ENCODE peak calls at places on chromosomes 5 and 9, in nine cellular contexts. J, G, W, V, D, B, R, C and A are unnamed samples.

GRCh38 chr5:6632324-6632930 is 417 bp downstream of the NSUN2 start:
- DNase-seq in J (no peak), G (peak; percentile 35), W (no peak), V (no peak), D (no peak), B (no peak), R (peak; percentile 59), C (no peak), A (peak; percentile 46)

GRCh38 chr5:112643339-112643971 is 94.2 kb upstream of the APC start:
- DNase-seq in J (no peak), G (no peak), W (no peak), V (no peak), D (peak; percentile 23), B (no peak), R (no peak), C (no peak), A (no peak)

GRCh38 chr5:1511651-1512540 is 11.9 kb downstream of the LPCAT1 start:
- DNase-seq in J (peak; percentile 81), G (peak; percentile 56), W (no peak), V (peak; percentile 49), D (no peak), B (peak; percentile 7), R (no peak), C (peak; percentile 24), A (no peak)

GRCh38 chr5:79074641-79075040 is 5.1 kb downstream of the BHMT2 start:
- DNase-seq in J (no peak), G (no peak), W (no peak), V (peak; percentile 18), D (no peak), B (no peak), R (no peak), C (no peak), A (peak; percentile 84)

GRCh38 chr9:20649381-20649780 is 27.1 kb upstream of the MLLT3 start:
- DNase-seq in J (no peak), G (no peak), W (no peak), V (peak; percentile 21), D (no peak), B (no peak), R (no peak), C (no peak), A (peak; percentile 21)

GRCh38 chr5:6712136-6712581 is 1.1 kb upstream of the TENT4A start:
- DNase-seq in J (peak; percentile 65), G (peak; percentile 49), W (peak; percentile 29), V (peak; percentile 58), D (peak; percentile 69), B (peak; percentile 61), R (peak; percentile 70), C (peak; percentile 50), A (peak; percentile 70)

GRCh38 chr5:153573326-153574033 is 83.0 kb downstream of the GRIA1 start:
- DNase-seq in J (no peak), G (no peak), W (no peak), V (no peak), D (no peak), B (no peak), R (no peak), C (no peak), A (no peak)

GRCh38 chr5:33788922-33789321 is 102.9 kb downstream of the ADAMTS12 start:
- DNase-seq in J (no peak), G (no peak), W (no peak), V (no peak), D (no peak), B (no peak), R (no peak), C (no peak), A (peak; percentile 97)

GRCh38 chr5:98557921-98558320 is 215.5 kb upstream of the RGMB start:
- DNase-seq in J (no peak), G (no peak), W (no peak), V (no peak), D (no peak), B (no peak), R (no peak), C (no peak), A (no peak)

GRCh38 chr5:173395257-173395932 is 67.2 kb upstream of the STC2 start:
- DNase-seq in J (no peak), G (peak; percentile 18), W (no peak), V (peak; percentile 2), D (peak; percentile 7), B (no peak), R (peak; percentile 38), C (no peak), A (peak; percentile 66)

GRCh38 chr9:86774101-86774500 is 173.2 kb downstream of the GAS1 start:
- DNase-seq in J (no peak), G (no peak), W (no peak), V (no peak), D (no peak), B (no peak), R (no peak), C (no peak), A (no peak)

GRCh38 chr9:78577507-78577906 is 280.6 kb downstream of the PSAT1 start:
- DNase-seq in J (no peak), G (no peak), W (no peak), V (no peak), D (no peak), B (no peak), R (no peak), C (no peak), A (no peak)

GRCh38 chr9:31776471-31776870 is 608.0 kb upstream of the ACO1 start:
- DNase-seq in J (no peak), G (no peak), W (no peak), V (peak; percentile 17), D (no peak), B (no peak), R (no peak), C (peak; percentile 32), A (no peak)

GRCh38 chr9:74742792-74743389 is 144.8 kb downstream of the TRPM6 start:
- DNase-seq in J (peak; percentile 15), G (peak; percentile 15), W (no peak), V (peak; percentile 45), D (peak; percentile 54), B (peak; percentile 14), R (peak; percentile 66), C (no peak), A (peak; percentile 74)

GRCh38 chr5:68533571-68534051 is 318.1 kb downstream of the PIK3R1 start:
- DNase-seq in J (no peak), G (no peak), W (no peak), V (peak; percentile 79), D (no peak), B (peak; percentile 41), R (no peak), C (no peak), A (no peak)

GRCh38 chr9:8188720-8189407 is 389.3 kb upstream of the DMAC1 start:
- DNase-seq in J (no peak), G (no peak), W (no peak), V (no peak), D (no peak), B (no peak), R (no peak), C (no peak), A (no peak)

GRCh38 chr9:119701651-119702050 is 332.4 kb upstream of the BRINP1 start:
- DNase-seq in J (no peak), G (no peak), W (no peak), V (no peak), D (no peak), B (no peak), R (no peak), C (no peak), A (no peak)

GRCh38 chr9:136539427-136540412 is 6.1 kb downstream of the NOTCH1 start:
- DNase-seq in J (peak; percentile 97), G (no peak), W (peak; percentile 86), V (no peak), D (no peak), B (peak; percentile 97), R (peak; percentile 70), C (peak; percentile 83), A (peak; percentile 51)

GRCh38 chr5:107170620-107171019 is 500.1 kb downstream of the EFNA5 start:
- DNase-seq in J (no peak), G (no peak), W (no peak), V (no peak), D (no peak), B (no peak), R (no peak), C (no peak), A (no peak)

GRCh38 chr5:163409384-163409783 is 28.0 kb upstream of the CCNG1 start:
- DNase-seq in J (peak; percentile 57), G (no peak), W (no peak), V (no peak), D (no peak), B (no peak), R (no peak), C (no peak), A (no peak)

GRCh38 chr5:448061-448765 is 5.2 kb downstream of the EXOC3 start:
- DNase-seq in J (no peak), G (no peak), W (no peak), V (no peak), D (no peak), B (peak; percentile 41), R (no peak), C (peak; percentile 28), A (no peak)

DNA sequence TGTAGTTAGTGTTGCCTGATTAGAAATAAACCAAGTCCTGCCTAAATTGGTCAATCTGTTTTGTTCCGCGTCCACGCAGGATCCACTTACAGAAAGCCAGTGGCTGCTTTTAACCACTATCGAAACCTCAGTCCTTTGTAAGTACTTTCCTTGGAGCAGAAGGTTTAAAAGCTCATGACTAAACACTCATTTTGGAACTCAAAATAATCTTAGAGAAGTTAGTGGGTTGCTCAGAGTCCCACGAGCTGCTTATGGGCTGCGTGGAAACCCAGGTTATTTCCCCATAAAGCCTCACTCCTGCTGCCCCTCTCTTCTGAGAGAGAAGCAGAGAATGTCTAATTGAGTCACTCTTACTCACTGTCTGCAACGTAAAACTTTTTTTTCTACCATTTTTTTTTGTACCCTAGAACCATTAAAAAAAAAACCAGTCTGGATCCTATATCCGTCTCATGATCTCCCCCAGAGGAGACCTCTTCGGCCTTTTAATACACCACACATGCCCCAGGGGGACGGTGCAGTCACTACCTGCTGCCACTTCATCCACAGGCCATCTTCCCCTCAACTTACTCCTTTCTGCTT is 7.5 kb downstream of the BASP1 start:
- DNase-seq in J (no peak), G (no peak), W (no peak), V (no peak), D (no peak), B (no peak), R (no peak), C (no peak), A (peak; percentile 58)
- H3K4me3 ChIP-seq in J (no peak overlapping the region), G (no peak overlapping the region), W (no peak overlapping the region), V (no peak overlapping the region), D (no peak overlapping the region), B (no peak overlapping the region), R (no peak overlapping the region), C (no peak overlapping the region), A (no peak overlapping the region)

GRCh38 chr5:23332650-23333251 is 174.7 kb upstream of the PRDM9 start:
- DNase-seq in J (no peak), G (peak; percentile 5), W (no peak), V (peak; percentile 37), D (peak; percentile 21), B (no peak), R (peak; percentile 69), C (no peak), A (peak; percentile 27)
- TF ChIP-seq CTCF in J (peak; percentile 59), G (peak; percentile 28), W (no peak), V (peak; percentile 54), D (peak; percentile 44), B (no peak), R (peak; percentile 66), C (no peak), A (peak; percentile 46)

GRCh38 chr5:83488821-83489220 is 17.3 kb downstream of the VCAN start:
- DNase-seq in J (no peak), G (no peak), W (no peak), V (no peak), D (no peak), B (no peak), R (no peak), C (no peak), A (no peak)
- H3K4me3 ChIP-seq in J (no peak overlapping the region), G (no peak overlapping the region), W (no peak overlapping the region), V (no peak overlapping the region), D (no peak overlapping the region), B (no peak overlapping the region), R (no peak overlapping the region), C (no peak overlapping the region), A (no peak overlapping the region)

GRCh38 chr5:177186645-177187044 is 53.1 kb downstream of the NSD1 start:
- DNase-seq in J (no peak), G (no peak), W (no peak), V (no peak), D (no peak), B (no peak), R (no peak), C (no peak), A (no peak)
- TF ChIP-seq CTCF in J (no peak), G (no peak), W (no peak), V (no peak), D (no peak), B (no peak), R (no peak), C (no peak), A (no peak)